ENCODE peak calls at places on chromosomes 6 and 20, in eight cellular contexts. X, U, H, P, D, T, O and V are unnamed samples.

GRCh38 chr20:55678126-55678525 is 327.2 kb downstream of the CBLN4 start:
- DNase-seq in X (no peak), U (no peak), H (no peak), P (no peak), D (no peak), T (no peak), O (no peak), V (no peak)

GRCh38 chr20:34514897-34515483 is 1.2 kb upstream of the DYNLRB1 start:
- DNase-seq in X (no peak), U (no peak), H (no peak), P (peak), D (no peak), T (no peak), O (no peak), V (no peak)

GRCh38 chr20:45036044-45036755 is 64.7 kb downstream of the KCNS1 start:
- DNase-seq in X (no peak), U (no peak), H (no peak), P (peak), D (peak), T (peak), O (peak), V (no peak)

GRCh38 chr6:36120539-36120938 is 9.8 kb upstream of the MAPK13 start:
- DNase-seq in X (no peak), U (no peak), H (peak), P (no peak), D (no peak), T (no peak), O (no peak), V (no peak)

GRCh38 chr6:88380083-88380482 is 213.9 kb upstream of the CNR1 start:
- DNase-seq in X (no peak), U (no peak), H (no peak), P (peak), D (peak), T (peak), O (peak), V (no peak)

GRCh38 chr6:7188492-7188891 is 80.7 kb downstream of the RREB1 start:
- DNase-seq in X (no peak), U (no peak), H (no peak), P (no peak), D (no peak), T (no peak), O (no peak), V (peak)

GRCh38 chr20:48143435-48144081 is 358.3 kb upstream of the SULF2 start:
- DNase-seq in X (no peak), U (no peak), H (no peak), P (no peak), D (peak), T (no peak), O (no peak), V (no peak)

GRCh38 chr6:92380803-92381601 is 1038.4 kb downstream of the EPHA7 start:
- DNase-seq in X (no peak), U (no peak), H (no peak), P (no peak), D (no peak), T (no peak), O (no peak), V (no peak)

GRCh38 chr20:18852318-18852717 is 38.7 kb downstream of the SCP2D1 start:
- DNase-seq in X (no peak), U (no peak), H (no peak), P (no peak), D (no peak), T (no peak), O (no peak), V (no peak)

GRCh38 chr6:606829-607379 is 50.0 kb downstream of the HUS1B start:
- DNase-seq in X (no peak), U (no peak), H (no peak), P (no peak), D (no peak), T (no peak), O (no peak), V (no peak)

GRCh38 chr6:16901777-16902176 is 140.5 kb upstream of the ATXN1 start:
- DNase-seq in X (peak), U (no peak), H (no peak), P (peak), D (peak), T (peak), O (no peak), V (no peak)

GRCh38 chr6:116404706-116405105 is 34.0 kb downstream of the DSE start:
- DNase-seq in X (no peak), U (no peak), H (no peak), P (peak), D (peak), T (no peak), O (no peak), V (no peak)

GRCh38 chr20:21510414-21510971 is 3.4 kb downstream of the NKX2-2 start:
- DNase-seq in X (no peak), U (no peak), H (no peak), P (no peak), D (no peak), T (peak), O (no peak), V (no peak)

GRCh38 chr20:17504326-17504897 is 26.8 kb downstream of the BFSP1 start:
- DNase-seq in X (no peak), U (no peak), H (no peak), P (no peak), D (peak), T (no peak), O (no peak), V (no peak)

GRCh38 chr6:1962201-1962600 is 283.2 kb downstream of the GMDS start:
- DNase-seq in X (no peak), U (no peak), H (no peak), P (no peak), D (no peak), T (no peak), O (no peak), V (no peak)

GRCh38 chr20:38270869-38271608 is 10.5 kb upstream of the KIAA1755 start:
- DNase-seq in X (no peak), U (no peak), H (no peak), P (peak), D (peak), T (peak), O (peak), V (no peak)

GRCh38 chr6:81683928-81684327 is 68.6 kb downstream of the TENT5A start:
- DNase-seq in X (no peak), U (no peak), H (no peak), P (peak), D (no peak), T (no peak), O (no peak), V (no peak)

GRCh38 chr6:69379518-69379917 is 417.3 kb downstream of the LMBRD1 start:
- DNase-seq in X (peak), U (no peak), H (no peak), P (no peak), D (no peak), T (no peak), O (no peak), V (no peak)

GRCh38 chr20:13800728-13801134 is 15.9 kb downstream of the NDUFAF5 start:
- DNase-seq in X (peak), U (no peak), H (no peak), P (peak), D (peak), T (peak), O (peak), V (no peak)

GRCh38 chr20:44776977-44777376 is 31.3 kb downstream of the KCNK15 start:
- DNase-seq in X (no peak), U (peak), H (no peak), P (peak), D (peak), T (peak), O (peak), V (no peak)

GRCh38 chr6:142633317-142633716 is 311.7 kb downstream of the HIVEP2 start:
- DNase-seq in X (no peak), U (no peak), H (no peak), P (no peak), D (no peak), T (no peak), O (no peak), V (no peak)

GRCh38 chr20:1417273-1417672 is 24.4 kb upstream of the FKBP1A start:
- DNase-seq in X (no peak), U (no peak), H (no peak), P (no peak), D (no peak), T (peak), O (no peak), V (no peak)

GRCh38 chr6:10643214-10643641 is 51.2 kb downstream of the C6orf52 start:
- DNase-seq in X (no peak), U (no peak), H (no peak), P (no peak), D (no peak), T (no peak), O (no peak), V (no peak)

GRCh38 chr6:73523434-73524123 is 2.7 kb upstream of the EEF1A1 start:
- DNase-seq in X (no peak), U (no peak), H (peak), P (peak), D (peak), T (no peak), O (peak), V (peak)

GRCh38 chr6:45901777-45902650 is 113.6 kb downstream of the CLIC5 start:
- DNase-seq in X (no peak), U (no peak), H (no peak), P (no peak), D (no peak), T (no peak), O (no peak), V (no peak)

GRCh38 chr20:49906615-49907154 is 8.6 kb downstream of the SPATA2 start:
- DNase-seq in X (no peak), U (no peak), H (no peak), P (no peak), D (no peak), T (no peak), O (no peak), V (no peak)

GRCh38 chr6:137016366-137016765 is 28.4 kb downstream of the IL20RA start:
- DNase-seq in X (no peak), U (no peak), H (no peak), P (no peak), D (peak), T (no peak), O (no peak), V (no peak)

GRCh38 chr20:36273414-36274247 is 32.5 kb upstream of the DLGAP4 start:
- DNase-seq in X (no peak), U (no peak), H (no peak), P (peak), D (peak), T (peak), O (no peak), V (no peak)

GRCh38 chr6:23656257-23656731 is 469.7 kb upstream of the NRSN1 start:
- DNase-seq in X (peak), U (no peak), H (no peak), P (no peak), D (no peak), T (no peak), O (no peak), V (no peak)

GRCh38 chr6:26474439-26474881 is 16.7 kb downstream of the BTN2A1 start:
- DNase-seq in X (no peak), U (no peak), H (no peak), P (no peak), D (no peak), T (peak), O (no peak), V (no peak)

GRCh38 chr6:140319209-140319608 is 944.8 kb upstream of the CITED2 start:
- DNase-seq in X (no peak), U (no peak), H (no peak), P (peak), D (peak), T (peak), O (peak), V (peak)

GRCh38 chr6:146265051-146265450 is 236.2 kb downstream of the GRM1 start:
- DNase-seq in X (no peak), U (no peak), H (no peak), P (no peak), D (no peak), T (no peak), O (no peak), V (no peak)

GRCh38 chr20:46557231-46557956 is 6.9 kb upstream of the OCSTAMP start:
- DNase-seq in X (no peak), U (no peak), H (no peak), P (no peak), D (peak), T (peak), O (peak), V (no peak)

GRCh38 chr6:154092336-154092962 is 53.4 kb downstream of the OPRM1 start:
- DNase-seq in X (no peak), U (no peak), H (no peak), P (no peak), D (no peak), T (no peak), O (no peak), V (no peak)

GRCh38 chr6:158024566-158025297 is 43.1 kb downstream of the SYNJ2 start:
- DNase-seq in X (no peak), U (no peak), H (no peak), P (peak), D (no peak), T (no peak), O (no peak), V (no peak)

GRCh38 chr6:46191961-46192360 is 21.2 kb upstream of the ENPP5 start:
- DNase-seq in X (no peak), U (no peak), H (no peak), P (peak), D (peak), T (peak), O (no peak), V (no peak)

GRCh38 chr6:149716584-149716983 is 1.3 kb downstream of the LATS1 start:
- DNase-seq in X (no peak), U (no peak), H (no peak), P (no peak), D (peak), T (no peak), O (no peak), V (no peak)

GRCh38 chr20:62209850-62210495 is 10.1 kb downstream of the HRH3 start:
- DNase-seq in X (no peak), U (no peak), H (no peak), P (no peak), D (no peak), T (no peak), O (no peak), V (no peak)